ENCODE peak calls at places on chromosomes 16 and 17, in eight cellular contexts. Q is A549, G is transverse colon, F is esophagus muscularis mucosa, I is sigmoid colon, B is K562, D is stomach, E is suprapubic skin. Y is an unnamed sample.

GRCh38 chr16:12061336-12062055 is 85.0 kb downstream of the SNX29 start:
- DNase-seq in E (no peak), F (no peak), B (no peak), G (no peak), I (no peak), D (no peak), Q (no peak), Y (no peak)

GRCh38 chr17:36899250-36900129 is 37.8 kb upstream of the LHX1 start:
- DNase-seq in F (no peak), G (no peak), D (no peak), Q (no peak), I (no peak), B (no peak), E (no peak), Y (no peak)

GRCh38 chr16:57185446-57185944 is 344 bp downstream of the PSME3IP1 start:
- DNase-seq in Q (peak; percentile 38), G (peak; percentile 50), D (peak; percentile 53), F (no peak), B (no peak), E (peak; percentile 80), I (peak; percentile 82), Y (peak; percentile 43)

GRCh38 chr16:74862743-74863244 is 88.2 kb upstream of the FA2H start:
- DNase-seq in D (no peak), E (no peak), G (no peak), B (peak; percentile 73), Q (peak; percentile 69), I (no peak), F (no peak), Y (no peak)

GRCh38 chr17:83053021-83053778 is 26.2 kb upstream of the METRNL start:
- DNase-seq in D (peak; percentile 28), B (peak; percentile 44), Q (no peak), I (peak; percentile 70), E (no peak), F (no peak), G (no peak), Y (peak; percentile 50)

GRCh38 chr16:67284699-67285646 is 5.6 kb downstream of the PLEKHG4 start:
- DNase-seq in B (peak; percentile 23), G (peak; percentile 49), D (peak; percentile 61), F (no peak), Q (peak; percentile 61), I (no peak), E (no peak), Y (no peak)

GRCh38 chr17:17836818-17837379 is at the start of gene SREBF1:
- DNase-seq in G (peak; percentile 73), B (peak; percentile 83), I (peak; percentile 86), E (peak; percentile 87), F (no peak), Q (peak; percentile 87), D (peak; percentile 61), Y (peak; percentile 66)

GRCh38 chr17:32323784-32324590 is 18.0 kb downstream of the C17orf75 start:
- DNase-seq in Q (no peak), D (peak; percentile 54), B (no peak), F (no peak), E (no peak), G (peak; percentile 31), I (no peak), Y (no peak)

GRCh38 chr16:65122974-65123845 is 1.3 kb upstream of the CDH11 start:
- DNase-seq in D (peak; percentile 26), Q (no peak), F (no peak), B (no peak), I (peak; percentile 87), E (peak; percentile 84), G (peak; percentile 60), Y (peak; percentile 91)

GRCh38 chr16:50302472-50303005 is 36.2 kb downstream of the ADCY7 start:
- DNase-seq in F (no peak), B (no peak), I (peak; percentile 27), E (peak; percentile 78), Q (no peak), D (no peak), G (no peak), Y (peak; percentile 25)

GRCh38 chr16:50300942-50301625 is 34.7 kb downstream of the ADCY7 start:
- DNase-seq in Q (no peak), D (no peak), B (no peak), G (no peak), F (no peak), I (peak; percentile 62), E (peak; percentile 79), Y (no peak)

GRCh38 chr16:50303041-50303604 is 36.8 kb downstream of the ADCY7 start:
- DNase-seq in E (peak; percentile 65), G (no peak), D (no peak), I (peak; percentile 50), Q (no peak), F (no peak), B (no peak), Y (peak; percentile 22)

GRCh38 chr16:50303605-50304466 is 37.5 kb downstream of the ADCY7 start:
- DNase-seq in I (peak; percentile 64), B (no peak), F (no peak), G (no peak), Q (no peak), D (no peak), E (peak; percentile 78), Y (no peak)

DNA sequence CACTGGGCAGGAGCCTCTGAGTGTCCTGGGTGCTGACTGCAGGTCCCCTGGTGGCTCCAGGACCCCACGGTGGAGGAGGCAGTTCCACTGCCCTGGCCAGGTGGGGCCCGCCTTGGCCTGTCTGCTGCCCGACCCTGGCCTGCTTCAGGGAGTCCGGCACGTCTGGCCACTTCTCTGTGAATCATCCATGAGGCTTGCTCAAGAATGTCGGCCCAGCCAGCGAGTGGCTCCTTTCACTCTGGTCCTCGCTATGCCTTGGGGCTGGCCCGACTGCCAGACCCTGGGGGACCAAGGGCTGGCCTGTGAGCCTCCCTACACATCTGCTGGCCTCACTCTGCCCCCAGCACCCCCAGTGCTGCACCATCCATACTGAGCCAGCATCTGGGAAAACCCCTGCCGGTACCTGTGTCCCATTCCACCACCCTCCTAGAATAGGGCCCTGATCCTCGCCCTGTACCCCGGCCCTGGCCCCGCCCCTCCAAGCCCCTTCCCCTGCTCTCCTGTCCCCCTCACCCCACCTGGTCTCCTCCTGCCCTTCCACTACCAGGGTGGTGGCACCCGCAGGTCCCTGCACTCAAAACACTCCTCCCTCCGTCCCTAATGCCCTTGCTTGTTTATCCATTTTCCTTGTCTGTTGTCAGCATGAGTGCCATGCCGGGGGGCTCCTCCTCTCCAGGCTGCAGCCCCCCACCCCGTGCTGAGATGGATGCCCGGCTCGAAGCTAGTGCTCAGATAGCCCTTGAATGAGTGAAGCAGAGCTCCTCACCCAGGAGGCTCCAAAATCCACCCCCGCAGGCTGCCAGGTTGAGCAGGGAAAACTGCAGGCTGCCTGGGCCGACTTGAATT is 35.5 kb downstream of the ADCY7 start:
- DNase-seq in F (no peak), Q (peak; percentile 33), D (no peak), B (no peak), E (peak; percentile 82), I (peak; percentile 80), G (no peak), Y (no peak)
- TF ChIP-seq POLR2A in F (no peak), Q (no peak), D (no peak), B (no peak), E (no peak), I (no peak), G (no peak), Y (no peak)

GRCh38 chr17:38325221-38325851 is 18.4 kb downstream of the GPR179 start:
- DNase-seq in D (no peak), E (no peak), I (no peak), B (peak; percentile 22), Q (no peak), G (no peak), F (no peak), Y (no peak)

GRCh38 chr17:38324732-38325131 is 19.0 kb downstream of the GPR179 start:
- DNase-seq in E (no peak), D (no peak), I (no peak), Q (no peak), F (no peak), B (no peak), G (no peak), Y (no peak)

GRCh38 chr17:38322156-38322779 is 21.5 kb downstream of the GPR179 start:
- DNase-seq in Q (peak; percentile 88), B (peak; percentile 75), E (no peak), F (no peak), G (peak; percentile 65), D (peak; percentile 69), I (peak; percentile 76), Y (peak; percentile 65)

GRCh38 chr17:38322897-38323296 is 20.9 kb downstream of the GPR179 start:
- DNase-seq in B (no peak), Q (no peak), F (no peak), G (no peak), I (no peak), E (no peak), D (no peak), Y (no peak)

DNA sequence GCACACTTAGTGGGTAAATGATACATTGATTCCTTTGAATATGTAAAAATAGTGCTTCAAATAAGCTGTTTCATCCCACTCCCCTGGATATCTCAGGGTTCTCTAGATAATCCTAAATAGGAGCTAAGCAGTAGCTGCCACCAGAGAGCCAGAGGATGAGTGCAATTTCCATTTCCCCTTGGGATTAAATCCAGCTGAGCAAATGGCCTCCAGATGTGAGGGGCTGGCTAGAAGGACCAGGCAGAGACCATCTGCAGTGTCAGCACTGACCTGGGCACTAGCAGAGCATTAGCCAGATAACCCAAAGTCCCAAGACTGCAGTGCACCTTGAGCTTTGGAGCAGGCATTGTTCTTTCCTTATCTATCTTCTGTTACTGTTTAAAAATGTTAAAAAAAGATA is 19.6 kb downstream of the GPR179 start:
- DNase-seq in B (no peak), F (no peak), Q (no peak), E (no peak), G (no peak), D (no peak), I (no peak), Y (no peak)
- H3K27ac ChIP-seq in B (no peak overlapping the region), F (no peak overlapping the region), Q (no peak overlapping the region), E (peak overlapping the region; percentile 1), G (no peak overlapping the region), D (peak overlapping the region; percentile 24), I (no peak overlapping the region), Y (no peak overlapping the region)

DNA sequence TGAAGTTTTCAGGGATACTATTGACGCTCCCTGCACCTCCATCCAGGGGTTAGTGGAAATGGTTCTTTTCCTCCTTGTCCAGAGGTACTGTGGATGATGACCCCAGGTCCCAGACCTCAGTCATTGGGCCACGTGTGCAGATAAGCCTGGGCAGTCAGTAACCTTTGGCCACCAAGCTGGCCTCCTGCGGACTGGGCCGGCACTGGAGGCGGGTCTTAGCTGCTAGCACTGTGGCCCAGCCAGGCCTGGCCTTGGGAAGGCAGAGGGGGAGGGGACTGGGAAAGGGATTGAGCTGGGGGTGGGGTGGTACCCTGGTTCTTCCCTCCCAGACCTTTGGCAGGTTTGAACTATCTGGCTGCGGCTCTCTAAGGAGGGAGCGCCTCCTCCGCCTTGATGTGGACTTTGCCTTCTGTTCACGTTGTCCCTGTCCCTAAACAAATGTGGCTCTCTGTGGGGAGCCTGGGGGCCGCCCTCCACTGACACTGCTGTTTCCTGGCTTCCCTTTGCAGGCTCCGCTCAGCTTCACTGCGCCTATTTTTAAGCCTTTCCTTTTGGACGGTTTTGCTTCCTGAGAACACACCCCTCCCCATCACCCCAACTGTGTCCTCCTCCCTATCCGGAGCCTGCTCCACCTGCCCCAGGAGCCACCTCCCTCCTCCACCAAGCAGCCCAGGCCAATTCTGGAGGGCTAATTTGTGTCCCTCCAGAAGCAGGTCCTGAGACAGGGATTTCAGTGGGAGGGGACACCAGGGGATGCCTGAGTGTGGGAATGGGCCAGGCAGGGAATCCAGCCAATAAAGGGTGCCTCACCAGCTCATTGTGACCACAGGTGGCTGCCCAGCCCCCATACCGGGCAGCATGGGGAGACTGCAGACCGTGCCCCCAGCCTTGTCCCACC is 251.9 kb downstream of the SEC14L1 start:
- DNase-seq in E (no peak), F (no peak), I (no peak), Q (peak; percentile 73), D (peak; percentile 63), G (peak; percentile 68), B (peak; percentile 66), Y (peak; percentile 77)
- TF ChIP-seq EP300 in E (no peak), F (no peak), I (no peak), Q (no peak), D (no peak), G (no peak), B (no peak), Y (no peak)

GRCh38 chr16:53207810-53208752 is 153.3 kb downstream of the CHD9 start:
- DNase-seq in B (peak; percentile 91), Q (peak; percentile 84), G (peak; percentile 32), E (no peak), I (no peak), F (no peak), D (peak; percentile 39), Y (peak; percentile 20)
- TF ChIP-seq POLR2A in B (peak; percentile 80), Q (peak; percentile 33), G (no peak), E (no peak), I (no peak), F (no peak), D (no peak), Y (peak; percentile 14)

Y was measured in ovary.